ENCODE peak calls at places on chromosome 15, in nine cellular contexts. S is stimulated activated CD4-positive, alpha-beta T cell treated with anti-CD3 and anti-CD28 coated beads, TNF-alpha, amount 100 ng/mL, for 4 hours; T is stimulated activated CD8-positive, alpha-beta memory T cell treated with anti-CD3 and anti-CD28 coated beads, Interleukin-15, amount 100 ng/mL, for 1 hour; O is kidney tubule cell; L is WTC11; J is activated naive CD8-positive, alpha-beta T cell treated with anti-CD3 and anti-CD28 coated beads, Interleukin-2, amount 50 U/mL, for 24 hours; M is fibroblast of lung; F is adrenal gland; V is NCI-H1092 treated with DMSO at 0.1 percent for 48 hours. C is an unnamed sample.

GRCh38 chr15:40847225-40847961 is 3.5 kb downstream of the SPINT1 start:
- DNase-seq in S (no peak), T (no peak), O (peak; percentile 89), L (no peak), J (no peak), M (no peak), F (peak; percentile 32), V (no peak), C (peak; percentile 82)

GRCh38 chr15:61831505-61831921 is 228.7 kb downstream of the VPS13C start:
- DNase-seq in S (no peak), T (no peak), O (no peak), L (no peak), J (no peak), M (no peak), F (no peak), V (no peak), C (no peak)

GRCh38 chr15:89999676-90000174 is 1.4 kb upstream of the ZNF710 start:
- DNase-seq in S (no peak), T (no peak), O (peak; percentile 55), L (peak; percentile 56), J (no peak), M (peak; percentile 40), F (no peak), V (no peak), C (peak; percentile 44)

GRCh38 chr15:39539466-39539865 is 41.4 kb upstream of the THBS1 start:
- DNase-seq in S (no peak), T (no peak), O (no peak), L (no peak), J (no peak), M (no peak), F (no peak), V (no peak), C (no peak)

GRCh38 chr15:99248000-99248727 is 1.2 kb downstream of the TTC23 start:
- DNase-seq in S (no peak), T (no peak), O (no peak), L (no peak), J (no peak), M (no peak), F (no peak), V (no peak), C (no peak)

GRCh38 chr15:44726136-44726535 is 10.2 kb upstream of the TRIM69 start:
- DNase-seq in S (no peak), T (no peak), O (no peak), L (no peak), J (no peak), M (no peak), F (no peak), V (no peak), C (peak; percentile 23)

GRCh38 chr15:63124506-63124905 is 2.8 kb downstream of the LACTB start:
- DNase-seq in S (no peak), T (no peak), O (no peak), L (no peak), J (no peak), M (no peak), F (no peak), V (no peak), C (no peak)

GRCh38 chr15:62240697-62241096 is 75.6 kb upstream of the C2CD4B start:
- DNase-seq in S (no peak), T (no peak), O (no peak), L (no peak), J (no peak), M (no peak), F (no peak), V (no peak), C (no peak)

GRCh38 chr15:80396094-80396493 is 8.1 kb upstream of the ARNT2 start:
- DNase-seq in S (no peak), T (no peak), O (peak; percentile 42), L (no peak), J (no peak), M (no peak), F (no peak), V (no peak), C (no peak)

GRCh38 chr15:61025283-61025682 is 203.8 kb downstream of the RORA start:
- DNase-seq in S (no peak), T (no peak), O (no peak), L (no peak), J (no peak), M (no peak), F (no peak), V (no peak), C (no peak)

GRCh38 chr15:94587071-94587470 is 355.7 kb downstream of the MCTP2 start:
- DNase-seq in S (no peak), T (no peak), O (no peak), L (no peak), J (no peak), M (no peak), F (no peak), V (no peak), C (no peak)

GRCh38 chr15:48557335-48557734 is 88.2 kb downstream of the FBN1 start:
- DNase-seq in S (no peak), T (no peak), O (no peak), L (no peak), J (no peak), M (no peak), F (no peak), V (no peak), C (peak; percentile 25)

GRCh38 chr15:95799286-95800187 is 531.0 kb upstream of the NR2F2 start:
- DNase-seq in S (no peak), T (no peak), O (peak; percentile 97), L (no peak), J (no peak), M (peak; percentile 91), F (no peak), V (no peak), C (peak; percentile 94)

GRCh38 chr15:59590027-59590426 is 21.6 kb upstream of the GCNT3 start:
- DNase-seq in S (no peak), T (no peak), O (no peak), L (no peak), J (no peak), M (no peak), F (no peak), V (no peak), C (no peak)

GRCh38 chr15:62125763-62126162 is 39.3 kb downstream of the C2CD4B start:
- DNase-seq in S (no peak), T (no peak), O (peak; percentile 71), L (no peak), J (no peak), M (peak; percentile 53), F (no peak), V (peak; percentile 14), C (peak; percentile 64)

GRCh38 chr15:63347074-63347859 is 34.4 kb downstream of the CA12 start:
- DNase-seq in S (no peak), T (no peak), O (peak; percentile 31), L (no peak), J (no peak), M (no peak), F (no peak), V (no peak), C (no peak)

GRCh38 chr15:78389356-78389755 is 48.7 kb upstream of the IREB2 start:
- DNase-seq in S (no peak), T (no peak), O (no peak), L (no peak), J (no peak), M (no peak), F (no peak), V (no peak), C (no peak)

GRCh38 chr15:69071265-69071664 is 56.8 kb downstream of the NOX5 start:
- DNase-seq in S (no peak), T (no peak), O (no peak), L (no peak), J (no peak), M (no peak), F (no peak), V (no peak), C (no peak)

GRCh38 chr15:76062282-76062681 is 2.5 kb downstream of the TMEM266 start:
- DNase-seq in S (no peak), T (no peak), O (peak; percentile 7), L (no peak), J (no peak), M (peak; percentile 6), F (no peak), V (no peak), C (peak; percentile 40)

GRCh38 chr15:100429116-100429728 is 87.4 kb upstream of the ADAMTS17 start:
- DNase-seq in S (no peak), T (no peak), O (no peak), L (no peak), J (no peak), M (no peak), F (peak; percentile 31), V (no peak), C (no peak)

GRCh38 chr15:68821190-68821897 is 649 bp upstream of the ANP32A start:
- DNase-seq in S (no peak), T (no peak), O (no peak), L (no peak), J (no peak), M (no peak), F (no peak), V (peak; percentile 17), C (no peak)

GRCh38 chr15:101062471-101063171 is 143.5 kb downstream of the LRRK1 start:
- DNase-seq in S (no peak), T (no peak), O (peak; percentile 55), L (no peak), J (no peak), M (no peak), F (no peak), V (no peak), C (no peak)

GRCh38 chr15:75049392-75049791 is 26.0 kb downstream of the PPCDC start:
- DNase-seq in S (no peak), T (no peak), O (peak; percentile 70), L (no peak), J (no peak), M (peak; percentile 86), F (peak; percentile 94), V (peak; percentile 81), C (no peak)

GRCh38 chr15:74252291-74253080 is 16.4 kb downstream of the CCDC33 start:
- DNase-seq in S (no peak), T (no peak), O (peak; percentile 17), L (no peak), J (no peak), M (no peak), F (peak; percentile 34), V (no peak), C (peak; percentile 14)

GRCh38 chr15:51720201-51720995 is 17.1 kb downstream of the LYSMD2 start:
- DNase-seq in S (no peak), T (no peak), O (no peak), L (no peak), J (no peak), M (no peak), F (no peak), V (no peak), C (no peak)

GRCh38 chr15:48859426-48859825 is 18.5 kb upstream of the EID1 start:
- DNase-seq in S (no peak), T (no peak), O (no peak), L (no peak), J (no peak), M (no peak), F (no peak), V (no peak), C (no peak)

GRCh38 chr15:93205413-93205812 is 116.4 kb upstream of the RGMA start:
- DNase-seq in S (no peak), T (no peak), O (no peak), L (no peak), J (no peak), M (no peak), F (no peak), V (no peak), C (no peak)

GRCh38 chr15:38073278-38073930 is 139.0 kb downstream of the TMCO5A start:
- DNase-seq in S (no peak), T (no peak), O (peak; percentile 46), L (no peak), J (no peak), M (peak; percentile 60), F (no peak), V (no peak), C (no peak)

GRCh38 chr15:35484231-35484945 is 61.6 kb downstream of the DPH6 start:
- DNase-seq in S (no peak), T (no peak), O (no peak), L (no peak), J (no peak), M (no peak), F (no peak), V (no peak), C (no peak)

GRCh38 chr15:101502572-101503295 is 13.2 kb upstream of the PCSK6 start:
- DNase-seq in S (no peak), T (no peak), O (no peak), L (no peak), J (no peak), M (no peak), F (no peak), V (no peak), C (no peak)

C was measured in epithelial cell of esophagus.